ENCODE peak calls at places on chromosomes 12 and 14, in seven cellular contexts. Z is Karpas-422, H is adrenal gland, C is cardiac muscle cell, J is ovary, M is breast epithelium, E is astrocyte. S is an unnamed sample.

GRCh38 chr12:72282721-72283120 is 10.6 kb downstream of the TRHDE start:
- DNase-seq in H (no peak), E (no peak), Z (no peak), M (no peak), C (no peak), J (no peak), S (no peak)

GRCh38 chr14:54637270-54637669 is 70.3 kb downstream of the SAMD4A start:
- DNase-seq in E (no peak), C (no peak), Z (peak; percentile 68), M (no peak), J (no peak), H (no peak), S (no peak)

GRCh38 chr14:75427126-75427481 is 718 bp upstream of the JDP2 start:
- DNase-seq in C (no peak), E (no peak), J (no peak), H (no peak), M (no peak), Z (no peak), S (no peak)

GRCh38 chr12:108043750-108044149 is 85.3 kb upstream of the WSCD2 start:
- DNase-seq in C (peak; percentile 48), Z (no peak), M (no peak), J (no peak), H (no peak), E (no peak), S (no peak)

GRCh38 chr14:58832010-58832409 is 194.2 kb downstream of the DACT1 start:
- DNase-seq in Z (no peak), H (no peak), M (peak; percentile 57), C (no peak), J (no peak), E (no peak), S (no peak)

GRCh38 chr14:53603994-53604393 is 352.6 kb downstream of the BMP4 start:
- DNase-seq in E (no peak), J (no peak), H (no peak), M (no peak), Z (peak; percentile 53), C (no peak), S (no peak)

GRCh38 chr12:92070864-92071445 is 74.7 kb downstream of the BTG1 start:
- DNase-seq in E (no peak), C (no peak), Z (no peak), H (no peak), J (peak; percentile 53), M (no peak), S (no peak)

GRCh38 chr12:29528161-29528560 is 30.7 kb upstream of the OVCH1 start:
- DNase-seq in C (no peak), M (no peak), E (no peak), H (peak; percentile 25), J (no peak), Z (no peak), S (no peak)

GRCh38 chr12:19894803-19895202 is 455.5 kb downstream of the AEBP2 start:
- DNase-seq in H (no peak), J (no peak), M (no peak), E (peak; percentile 29), C (no peak), Z (no peak), S (no peak)

GRCh38 chr12:87779858-87780498 is 249.2 kb downstream of the C12orf50 start:
- DNase-seq in C (no peak), J (no peak), E (no peak), Z (no peak), M (no peak), H (no peak), S (no peak)

GRCh38 chr12:118064608-118065007 is 3.6 kb upstream of the WSB2 start:
- DNase-seq in C (no peak), E (no peak), H (no peak), M (no peak), J (no peak), Z (peak; percentile 63), S (no peak)

GRCh38 chr12:50222275-50222783 is 55.2 kb upstream of the CERS5 start:
- DNase-seq in Z (peak; percentile 81), H (peak; percentile 55), M (peak; percentile 54), J (peak; percentile 80), E (peak; percentile 88), C (peak; percentile 67), S (peak; percentile 73)

GRCh38 chr12:112239881-112240280 is 114.5 kb downstream of the TRAFD1 start:
- DNase-seq in M (no peak), E (no peak), Z (no peak), H (no peak), C (no peak), J (no peak), S (no peak)

GRCh38 chr14:91835920-91836843 is 31.2 kb downstream of the TC2N start:
- DNase-seq in J (peak; percentile 85), Z (no peak), M (peak; percentile 85), C (peak; percentile 86), E (no peak), H (peak; percentile 71), S (peak; percentile 23)

GRCh38 chr14:101708853-101709532 is 52.5 kb upstream of the PPP2R5C start:
- DNase-seq in Z (no peak), M (peak; percentile 12), H (no peak), J (no peak), E (no peak), C (no peak), S (no peak)

GRCh38 chr14:22476005-22476751 is 112.8 kb downstream of the DAD1 start:
- DNase-seq in J (no peak), C (no peak), H (no peak), Z (no peak), E (no peak), M (no peak), S (no peak)
- H3K27me3 ChIP-seq in J (no peaks in the 10 kb centered on the region), C (no peaks in the 10 kb centered on the region), H (no peaks in the 10 kb centered on the region), Z (no peaks in the 10 kb centered on the region), E (peaks cover 4% of the 10 kb centered on the region), M (no peaks in the 10 kb centered on the region), S (peaks cover 6% of the 10 kb centered on the region)

GRCh38 chr14:24185015-24185414 is 3.6 kb downstream of the IPO4 start:
- DNase-seq in J (no peak), H (no peak), M (no peak), Z (no peak), E (no peak), C (no peak), S (no peak)

GRCh38 chr14:24185741-24186140 is 2.9 kb downstream of the IPO4 start:
- DNase-seq in J (no peak), E (no peak), C (no peak), Z (no peak), H (no peak), M (no peak), S (no peak)

GRCh38 chr14:24182110-24182882 is 6.3 kb downstream of the IPO4 start:
- DNase-seq in C (no peak), Z (no peak), E (no peak), J (no peak), H (no peak), M (no peak), S (no peak)

GRCh38 chr14:24183014-24183481 is 5.6 kb downstream of the IPO4 start:
- DNase-seq in J (no peak), M (no peak), E (no peak), H (no peak), Z (no peak), C (no peak), S (no peak)

DNA sequence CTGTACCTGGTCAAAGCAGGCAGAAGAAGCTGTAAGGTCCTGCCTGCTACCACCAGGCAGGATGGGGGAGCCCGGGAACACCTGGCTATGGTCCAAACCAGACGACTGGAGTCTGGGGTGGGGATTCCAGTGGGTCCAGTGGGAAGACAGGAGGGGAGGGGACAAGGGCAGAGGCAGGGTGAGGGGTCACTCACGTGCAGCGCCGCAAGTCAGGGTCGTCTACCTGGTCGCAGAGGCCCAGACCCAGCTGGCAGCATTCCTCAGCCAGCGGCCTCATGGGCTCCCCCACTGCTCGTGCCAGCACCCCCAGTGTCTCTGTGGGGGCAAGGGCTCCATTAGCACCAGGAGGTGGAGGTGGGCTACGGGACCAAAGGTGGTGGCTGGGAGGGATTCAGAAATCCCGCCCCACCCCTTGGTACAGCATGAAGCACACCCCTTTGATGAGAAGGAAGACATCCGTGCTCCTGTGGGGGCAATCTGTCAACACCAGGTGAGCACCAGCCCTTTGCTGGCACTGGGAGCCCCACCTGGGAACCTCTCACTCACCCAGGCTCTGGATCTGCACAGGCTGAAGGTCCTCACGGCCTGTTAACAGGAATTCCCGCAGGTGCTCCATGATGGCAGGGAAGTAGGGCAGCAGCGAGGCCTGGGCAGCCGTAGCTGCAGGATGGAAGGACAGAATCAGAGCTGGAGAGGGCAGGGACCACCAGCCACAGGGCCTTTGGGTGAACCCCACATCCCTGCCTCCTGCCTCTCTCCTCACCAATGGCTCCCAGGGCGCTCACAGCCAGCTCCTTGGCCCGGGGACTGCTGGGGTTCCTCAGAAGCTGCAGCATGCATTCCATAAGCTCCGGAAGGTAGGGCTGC is 4.3 kb downstream of the IPO4 start:
- DNase-seq in Z (no peak), C (no peak), H (no peak), J (no peak), M (no peak), E (no peak), S (no peak)
- H3K36me3 ChIP-seq in Z (peaks cover 24% of the 10 kb centered on the region), C (peaks cover 19% of the 10 kb centered on the region), H (no peaks in the 10 kb centered on the region), J (no peaks in the 10 kb centered on the region), M (peaks cover 5% of the 10 kb centered on the region), E (peaks cover 29% of the 10 kb centered on the region), S (peaks cover 41% of the 10 kb centered on the region)

GRCh38 chr14:60509438-60510253 is 700 bp downstream of the SIX6 start:
- DNase-seq in J (no peak), H (no peak), Z (no peak), M (no peak), C (no peak), E (no peak), S (no peak)
- H3K27me3 ChIP-seq in J (peaks cover 4% of the 10 kb centered on the region), H (peaks cover 89% of the 10 kb centered on the region), Z (no peaks in the 10 kb centered on the region), M (peaks cover 7% of the 10 kb centered on the region), C (peaks cover 100% of the 10 kb centered on the region), E (peaks cover 94% of the 10 kb centered on the region), S (peaks cover 41% of the 10 kb centered on the region)

DNA sequence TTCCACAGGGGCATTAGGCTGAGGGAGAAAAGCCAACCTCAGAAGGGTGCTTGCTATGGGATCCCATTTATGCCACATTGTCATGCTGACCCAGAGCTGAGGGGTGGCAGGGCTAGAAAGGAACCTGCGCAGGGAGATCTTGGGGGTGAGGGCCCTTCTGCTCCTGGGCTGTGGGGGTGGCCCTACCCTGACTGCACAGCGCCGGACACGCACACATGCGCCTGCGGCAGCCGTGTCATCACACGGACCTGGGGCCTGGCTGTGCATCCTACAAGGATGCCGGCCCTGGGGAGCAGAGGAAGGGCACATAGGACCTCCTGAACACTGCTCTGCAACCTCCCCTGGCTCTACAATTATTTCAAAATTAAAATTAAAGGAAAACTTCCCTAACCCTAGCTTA is 6.9 kb downstream of the CDCA4 start:
- DNase-seq in H (no peak), J (no peak), C (no peak), E (no peak), Z (no peak), M (no peak), S (no peak)
- H3K36me3 ChIP-seq in H (no peaks in the 10 kb centered on the region), J (no peaks in the 10 kb centered on the region), C (peaks cover 17% of the 10 kb centered on the region), E (peaks cover 16% of the 10 kb centered on the region), Z (peaks cover 43% of the 10 kb centered on the region), M (no peaks in the 10 kb centered on the region), S (peaks cover 30% of the 10 kb centered on the region)

DNA sequence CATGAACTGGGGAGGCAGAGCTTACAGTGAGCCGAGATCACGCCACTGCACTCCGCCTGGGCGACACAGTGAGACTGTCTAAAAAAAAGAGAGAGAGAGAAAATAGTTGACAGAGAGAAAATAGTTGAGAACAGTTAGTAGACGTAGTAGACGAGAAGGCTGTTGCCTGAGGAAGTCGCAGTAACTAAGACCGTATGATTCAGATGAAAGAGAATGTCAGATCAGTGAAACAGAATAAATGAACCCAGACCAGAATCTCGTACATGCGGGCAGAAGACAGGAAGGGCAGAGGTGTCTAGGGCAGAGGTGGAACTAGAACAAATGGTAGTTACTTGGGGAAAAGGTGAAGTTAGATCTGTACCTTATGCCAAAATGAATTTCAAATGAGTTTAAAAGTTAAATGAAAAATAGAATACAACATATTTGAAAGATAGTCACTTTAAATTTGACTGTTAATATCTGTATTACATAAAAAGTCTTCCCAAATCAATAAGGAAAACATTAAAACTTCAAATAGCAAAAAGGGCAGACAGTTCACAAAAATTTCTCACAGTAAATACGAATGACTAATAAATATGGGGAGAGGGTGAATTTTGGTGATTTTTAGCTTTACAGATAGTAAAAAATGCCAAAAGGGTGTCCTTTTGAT is 17.7 kb downstream of the MDM2 start:
- DNase-seq in M (no peak), C (no peak), E (no peak), Z (no peak), H (no peak), J (no peak), S (no peak)
- H3K27me3 ChIP-seq in M (no peaks in the 10 kb centered on the region), C (no peaks in the 10 kb centered on the region), E (no peaks in the 10 kb centered on the region), Z (no peaks in the 10 kb centered on the region), H (no peaks in the 10 kb centered on the region), J (no peaks in the 10 kb centered on the region), S (no peaks in the 10 kb centered on the region)

S was measured in MG63.